ENCODE peak calls at places on chromosomes 6 and 20, in seven cellular contexts. One of them, this sample, is unnamed.

GRCh38 chr6:71107935-71108420 is 151.1 kb upstream of the B3GAT2 start:
- DNase-seq in neural progenitor cell: no peak
- DNase-seq in AG04450: peak
- DNase-seq in esophagus muscularis mucosa: no peak
- DNase-seq in mammary epithelial cell: peak
- DNase-seq in stomach: no peak
- DNase-seq in adrenal gland: no peak
- DNase-seq in this sample: peak

GRCh38 chr6:24455061-24455460 is 34.3 kb downstream of the GPLD1 start:
- DNase-seq in neural progenitor cell: peak
- DNase-seq in AG04450: no peak
- DNase-seq in esophagus muscularis mucosa: no peak
- DNase-seq in mammary epithelial cell: no peak
- DNase-seq in stomach: no peak
- DNase-seq in adrenal gland: no peak
- DNase-seq in this sample: no peak

GRCh38 chr6:98941319-98941718 is 6.4 kb downstream of the FBXL4 start:
- DNase-seq in neural progenitor cell: no peak
- DNase-seq in AG04450: no peak
- DNase-seq in esophagus muscularis mucosa: no peak
- DNase-seq in mammary epithelial cell: no peak
- DNase-seq in stomach: no peak
- DNase-seq in adrenal gland: no peak
- DNase-seq in this sample: no peak

GRCh38 chr6:24060982-24061754 is 64.8 kb upstream of the NRSN1 start:
- DNase-seq in neural progenitor cell: no peak
- DNase-seq in AG04450: no peak
- DNase-seq in esophagus muscularis mucosa: no peak
- DNase-seq in mammary epithelial cell: no peak
- DNase-seq in stomach: no peak
- DNase-seq in adrenal gland: no peak
- DNase-seq in this sample: no peak

GRCh38 chr20:4817230-4817671 is 95.5 kb downstream of the PRND start:
- DNase-seq in neural progenitor cell: no peak
- DNase-seq in AG04450: no peak
- DNase-seq in esophagus muscularis mucosa: no peak
- DNase-seq in mammary epithelial cell: no peak
- DNase-seq in stomach: no peak
- DNase-seq in adrenal gland: no peak
- DNase-seq in this sample: peak

GRCh38 chr6:36127462-36128016 is 2.8 kb upstream of the MAPK13 start:
- DNase-seq in neural progenitor cell: no peak
- DNase-seq in AG04450: peak
- DNase-seq in esophagus muscularis mucosa: no peak
- DNase-seq in mammary epithelial cell: peak
- DNase-seq in stomach: peak
- DNase-seq in adrenal gland: peak
- DNase-seq in this sample: no peak

GRCh38 chr6:33967966-33968724 is 164.3 kb upstream of the MLN start:
- DNase-seq in neural progenitor cell: peak
- DNase-seq in AG04450: no peak
- DNase-seq in esophagus muscularis mucosa: no peak
- DNase-seq in mammary epithelial cell: no peak
- DNase-seq in stomach: no peak
- DNase-seq in adrenal gland: no peak
- DNase-seq in this sample: no peak

GRCh38 chr20:29873946-29874345 is 1383.5 kb upstream of the DEFB115 start:
- DNase-seq in neural progenitor cell: peak
- DNase-seq in AG04450: no peak
- DNase-seq in esophagus muscularis mucosa: peak
- DNase-seq in mammary epithelial cell: no peak
- DNase-seq in stomach: peak
- DNase-seq in adrenal gland: peak
- DNase-seq in this sample: no peak

GRCh38 chr20:1165941-1166340 is 18.8 kb downstream of the TMEM74B start:
- DNase-seq in neural progenitor cell: no peak
- DNase-seq in AG04450: no peak
- DNase-seq in esophagus muscularis mucosa: no peak
- DNase-seq in mammary epithelial cell: no peak
- DNase-seq in stomach: no peak
- DNase-seq in adrenal gland: no peak
- DNase-seq in this sample: no peak

GRCh38 chr6:161482517-161482903 is 208.6 kb upstream of the AGPAT4 start:
- DNase-seq in neural progenitor cell: peak
- DNase-seq in AG04450: no peak
- DNase-seq in esophagus muscularis mucosa: no peak
- DNase-seq in mammary epithelial cell: no peak
- DNase-seq in stomach: no peak
- DNase-seq in adrenal gland: no peak
- DNase-seq in this sample: peak

GRCh38 chr6:134814076-134814709 is 135.7 kb downstream of the ALDH8A1 start:
- DNase-seq in neural progenitor cell: no peak
- DNase-seq in AG04450: no peak
- DNase-seq in esophagus muscularis mucosa: no peak
- DNase-seq in mammary epithelial cell: peak
- DNase-seq in stomach: no peak
- DNase-seq in adrenal gland: no peak
- DNase-seq in this sample: no peak

GRCh38 chr6:134819236-134819635 is 130.7 kb downstream of the ALDH8A1 start:
- DNase-seq in neural progenitor cell: no peak
- DNase-seq in AG04450: no peak
- DNase-seq in esophagus muscularis mucosa: no peak
- DNase-seq in mammary epithelial cell: no peak
- DNase-seq in stomach: no peak
- DNase-seq in adrenal gland: no peak
- DNase-seq in this sample: no peak

GRCh38 chr6:134817448-134817847 is 132.5 kb downstream of the ALDH8A1 start:
- DNase-seq in neural progenitor cell: no peak
- DNase-seq in AG04450: no peak
- DNase-seq in esophagus muscularis mucosa: no peak
- DNase-seq in mammary epithelial cell: no peak
- DNase-seq in stomach: no peak
- DNase-seq in adrenal gland: no peak
- DNase-seq in this sample: no peak

GRCh38 chr6:134816780-134817179 is 133.1 kb downstream of the ALDH8A1 start:
- DNase-seq in neural progenitor cell: no peak
- DNase-seq in AG04450: no peak
- DNase-seq in esophagus muscularis mucosa: no peak
- DNase-seq in mammary epithelial cell: no peak
- DNase-seq in stomach: no peak
- DNase-seq in adrenal gland: no peak
- DNase-seq in this sample: no peak

DNA sequence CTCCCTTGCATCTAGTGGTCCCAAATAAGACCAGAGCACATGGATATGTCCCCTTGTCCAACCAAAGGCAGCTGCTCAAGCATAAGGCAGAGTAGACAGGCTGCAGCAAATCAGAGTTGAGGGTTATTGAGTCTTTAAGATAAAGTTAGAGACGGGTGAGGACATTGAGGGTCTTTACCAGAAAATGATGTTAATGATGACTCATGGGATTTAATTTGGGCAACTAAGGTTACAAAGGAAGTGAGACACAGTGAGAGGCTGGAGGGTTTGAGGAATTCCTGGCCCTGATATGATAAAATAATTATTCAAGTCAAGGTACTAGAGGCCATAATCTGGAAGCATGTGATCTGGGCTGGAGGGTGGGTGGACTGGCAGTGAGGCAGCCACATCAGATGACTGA is 133.6 kb downstream of the ALDH8A1 start:
- DNase-seq in neural progenitor cell: no peak
- DNase-seq in AG04450: no peak
- DNase-seq in esophagus muscularis mucosa: no peak
- DNase-seq in mammary epithelial cell: no peak
- DNase-seq in stomach: no peak
- DNase-seq in adrenal gland: no peak
- DNase-seq in this sample: no peak
- H3K4me3 ChIP-seq in neural progenitor cell: no peak
- H3K4me3 ChIP-seq in AG04450: no peak
- H3K4me3 ChIP-seq in esophagus muscularis mucosa: no peak
- H3K4me3 ChIP-seq in mammary epithelial cell: no peak
- H3K4me3 ChIP-seq in stomach: no peak
- H3K4me3 ChIP-seq in adrenal gland: no peak
- H3K4me3 ChIP-seq in this sample: no peak

GRCh38 chr6:123777554-123777953 is 26.1 kb upstream of the NKAIN2 start:
- DNase-seq in neural progenitor cell: no peak
- DNase-seq in AG04450: no peak
- DNase-seq in esophagus muscularis mucosa: no peak
- DNase-seq in mammary epithelial cell: peak
- DNase-seq in stomach: no peak
- DNase-seq in adrenal gland: no peak
- DNase-seq in this sample: no peak
- TF ChIP-seq CTCF in neural progenitor cell: no peak
- TF ChIP-seq CTCF in AG04450: no peak
- TF ChIP-seq CTCF in esophagus muscularis mucosa: no peak
- TF ChIP-seq CTCF in mammary epithelial cell: peak
- TF ChIP-seq CTCF in stomach: no peak
- TF ChIP-seq CTCF in adrenal gland: no peak
- TF ChIP-seq CTCF in this sample: no peak

GRCh38 chr6:166309977-166310376 is 1.8 kb upstream of the PRR18 start:
- DNase-seq in neural progenitor cell: no peak
- DNase-seq in AG04450: no peak
- DNase-seq in esophagus muscularis mucosa: no peak
- DNase-seq in mammary epithelial cell: no peak
- DNase-seq in stomach: no peak
- DNase-seq in adrenal gland: no peak
- DNase-seq in this sample: no peak

GRCh38 chr6:166307082-166307980 is 861 bp downstream of the PRR18 start:
- DNase-seq in neural progenitor cell: peak
- DNase-seq in AG04450: no peak
- DNase-seq in esophagus muscularis mucosa: no peak
- DNase-seq in mammary epithelial cell: no peak
- DNase-seq in stomach: no peak
- DNase-seq in adrenal gland: no peak
- DNase-seq in this sample: no peak

GRCh38 chr6:166307981-166308768 is at the start of gene PRR18:
- DNase-seq in neural progenitor cell: peak
- DNase-seq in AG04450: no peak
- DNase-seq in esophagus muscularis mucosa: peak
- DNase-seq in mammary epithelial cell: no peak
- DNase-seq in stomach: no peak
- DNase-seq in adrenal gland: no peak
- DNase-seq in this sample: no peak

GRCh38 chr6:166310634-166311033 is 2.4 kb upstream of the PRR18 start:
- DNase-seq in neural progenitor cell: no peak
- DNase-seq in AG04450: no peak
- DNase-seq in esophagus muscularis mucosa: no peak
- DNase-seq in mammary epithelial cell: no peak
- DNase-seq in stomach: no peak
- DNase-seq in adrenal gland: no peak
- DNase-seq in this sample: no peak

GRCh38 chr6:166308769-166309589 is 787 bp upstream of the PRR18 start:
- DNase-seq in neural progenitor cell: peak
- DNase-seq in AG04450: no peak
- DNase-seq in esophagus muscularis mucosa: peak
- DNase-seq in mammary epithelial cell: no peak
- DNase-seq in stomach: peak
- DNase-seq in adrenal gland: no peak
- DNase-seq in this sample: no peak
- H3K4me3 ChIP-seq in neural progenitor cell: peak
- H3K4me3 ChIP-seq in AG04450: no peak
- H3K4me3 ChIP-seq in esophagus muscularis mucosa: peak
- H3K4me3 ChIP-seq in mammary epithelial cell: peak
- H3K4me3 ChIP-seq in stomach: peak
- H3K4me3 ChIP-seq in adrenal gland: peak
- H3K4me3 ChIP-seq in this sample: no peak

GRCh38 chr6:25641377-25641776 is 10.6 kb upstream of the SCGN start:
- DNase-seq in neural progenitor cell: no peak
- DNase-seq in AG04450: no peak
- DNase-seq in esophagus muscularis mucosa: no peak
- DNase-seq in mammary epithelial cell: no peak
- DNase-seq in stomach: no peak
- DNase-seq in adrenal gland: no peak
- DNase-seq in this sample: no peak

GRCh38 chr6:25640446-25640845 is 11.6 kb upstream of the SCGN start:
- DNase-seq in neural progenitor cell: no peak
- DNase-seq in AG04450: no peak
- DNase-seq in esophagus muscularis mucosa: no peak
- DNase-seq in mammary epithelial cell: no peak
- DNase-seq in stomach: no peak
- DNase-seq in adrenal gland: no peak
- DNase-seq in this sample: no peak

GRCh38 chr6:25641940-25642666 is 9.9 kb upstream of the SCGN start:
- DNase-seq in neural progenitor cell: no peak
- DNase-seq in AG04450: no peak
- DNase-seq in esophagus muscularis mucosa: no peak
- DNase-seq in mammary epithelial cell: no peak
- DNase-seq in stomach: no peak
- DNase-seq in adrenal gland: no peak
- DNase-seq in this sample: peak

GRCh38 chr6:25639653-25640052 is 12.4 kb upstream of the SCGN start:
- DNase-seq in neural progenitor cell: no peak
- DNase-seq in AG04450: no peak
- DNase-seq in esophagus muscularis mucosa: no peak
- DNase-seq in mammary epithelial cell: no peak
- DNase-seq in stomach: no peak
- DNase-seq in adrenal gland: no peak
- DNase-seq in this sample: no peak

GRCh38 chr6:25640871-25641270 is 11.1 kb upstream of the SCGN start:
- DNase-seq in neural progenitor cell: no peak
- DNase-seq in AG04450: no peak
- DNase-seq in esophagus muscularis mucosa: no peak
- DNase-seq in mammary epithelial cell: no peak
- DNase-seq in stomach: no peak
- DNase-seq in adrenal gland: no peak
- DNase-seq in this sample: no peak
- TF ChIP-seq CTCF in neural progenitor cell: no peak
- TF ChIP-seq CTCF in AG04450: no peak
- TF ChIP-seq CTCF in esophagus muscularis mucosa: no peak
- TF ChIP-seq CTCF in mammary epithelial cell: no peak
- TF ChIP-seq CTCF in stomach: no peak
- TF ChIP-seq CTCF in adrenal gland: no peak
- TF ChIP-seq CTCF in this sample: no peak

DNA sequence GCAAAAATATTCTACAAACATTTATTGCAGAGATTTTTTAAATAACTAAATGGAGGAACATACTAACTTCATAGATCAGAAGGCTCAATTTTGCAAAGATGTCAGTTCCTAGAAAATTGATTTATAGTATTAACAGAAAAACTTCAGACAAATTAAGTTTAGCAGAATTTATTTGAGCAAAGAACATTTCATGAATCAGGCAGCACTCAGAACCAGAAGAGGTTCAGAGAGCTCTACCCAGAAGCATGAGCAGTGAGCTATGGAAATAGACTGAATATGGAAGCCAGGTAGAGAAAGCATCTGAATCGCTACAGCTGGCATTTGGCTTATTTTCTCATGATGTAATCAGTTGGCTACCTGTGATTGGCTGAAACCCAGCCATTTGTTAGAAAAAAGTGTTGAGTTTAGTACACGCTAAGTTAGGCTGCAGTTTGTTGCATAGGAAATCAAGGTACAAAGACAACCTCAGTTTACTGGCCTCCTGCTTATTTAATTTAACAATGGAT is 174.5 kb upstream of the TAB2 start:
- DNase-seq in neural progenitor cell: no peak
- DNase-seq in AG04450: no peak
- DNase-seq in esophagus muscularis mucosa: no peak
- DNase-seq in mammary epithelial cell: no peak
- DNase-seq in stomach: no peak
- DNase-seq in adrenal gland: no peak
- DNase-seq in this sample: no peak
- H3K4me3 ChIP-seq in neural progenitor cell: no peak
- H3K4me3 ChIP-seq in AG04450: no peak
- H3K4me3 ChIP-seq in esophagus muscularis mucosa: no peak
- H3K4me3 ChIP-seq in mammary epithelial cell: no peak
- H3K4me3 ChIP-seq in stomach: no peak
- H3K4me3 ChIP-seq in adrenal gland: no peak
- H3K4me3 ChIP-seq in this sample: no peak